ENCODE peak calls at places on chromosomes 5 and 9, in seven cellular contexts. L is lung, Z is A673, D is foreskin fibroblast, E is NB4, K is tibial nerve, G is GM12865. R is an unnamed sample.

GRCh38 chr5:122078116-122078865 is at the start of gene LOX:
- DNase-seq in G (no peak), K (peak), Z (peak), L (peak), D (peak), E (peak), R (peak)

GRCh38 chr9:36738318-36738975 is 165.8 kb downstream of the MELK start:
- DNase-seq in Z (no peak), L (no peak), E (no peak), G (no peak), K (no peak), D (no peak), R (no peak)

GRCh38 chr5:135094339-135095051 is 60.5 kb upstream of the PITX1 start:
- DNase-seq in L (no peak), E (no peak), Z (no peak), G (no peak), D (no peak), K (no peak), R (no peak)

GRCh38 chr9:26112724-26113123 is 434.5 kb upstream of the TUSC1 start:
- DNase-seq in K (no peak), D (peak), Z (no peak), G (no peak), E (no peak), L (no peak), R (no peak)

GRCh38 chr9:75087279-75087823 is 604 bp downstream of the NMRK1 start:
- DNase-seq in E (peak), K (no peak), D (peak), G (peak), L (peak), Z (peak), R (peak)

GRCh38 chr5:30453168-30453567 is 740.3 kb upstream of the CDH6 start:
- DNase-seq in D (no peak), E (no peak), K (no peak), G (no peak), L (no peak), Z (no peak), R (no peak)

GRCh38 chr9:128916204-128916603 is 4.6 kb upstream of the PHYHD1 start:
- DNase-seq in E (no peak), L (no peak), K (no peak), Z (no peak), D (peak), G (no peak), R (no peak)

GRCh38 chr5:108216890-108217289 is 165.0 kb downstream of the FBXL17 start:
- DNase-seq in L (no peak), E (no peak), G (no peak), K (no peak), D (peak), Z (no peak), R (no peak)

GRCh38 chr9:117096138-117096537 is 318.7 kb downstream of the ASTN2 start:
- DNase-seq in K (no peak), Z (no peak), E (no peak), G (no peak), L (no peak), D (no peak), R (no peak)

GRCh38 chr9:133627341-133627740 is 8.8 kb upstream of the DBH start:
- DNase-seq in E (no peak), L (no peak), D (no peak), Z (no peak), K (no peak), G (no peak), R (no peak)

GRCh38 chr9:135992486-135993408 is 31.6 kb upstream of the UBAC1 start:
- DNase-seq in D (peak), L (peak), G (peak), Z (peak), K (peak), E (peak), R (peak)

GRCh38 chr5:71483355-71483754 is 27.9 kb downstream of the BDP1 start:
- DNase-seq in G (no peak), Z (no peak), K (no peak), L (no peak), E (no peak), D (peak), R (no peak)

GRCh38 chr5:148221510-148221909 is 16.8 kb upstream of the MARCOL start:
- DNase-seq in Z (no peak), D (no peak), E (no peak), L (no peak), G (no peak), K (no peak), R (no peak)

GRCh38 chr5:109936996-109937395 is 247.3 kb downstream of the MAN2A1 start:
- DNase-seq in E (no peak), G (peak), Z (no peak), L (no peak), D (no peak), K (no peak), R (no peak)

GRCh38 chr9:116156621-116157314 is 3.2 kb downstream of the PAPPA start:
- DNase-seq in E (no peak), Z (peak), L (peak), K (no peak), D (peak), G (no peak), R (peak)

GRCh38 chr9:82934949-82935348 is 128.0 kb downstream of the RASEF start:
- DNase-seq in D (peak), L (no peak), K (no peak), Z (no peak), E (no peak), G (no peak), R (no peak)

GRCh38 chr5:135139397-135140134 is 105.5 kb upstream of the PITX1 start:
- DNase-seq in K (no peak), E (peak), L (no peak), Z (peak), G (no peak), D (peak), R (peak)

GRCh38 chr5:876398-877365 is 15.9 kb downstream of the BRD9 start:
- DNase-seq in E (no peak), D (no peak), G (no peak), K (no peak), L (no peak), Z (no peak), R (no peak)

GRCh38 chr5:45604092-45604491 is 92.1 kb downstream of the HCN1 start:
- DNase-seq in L (no peak), G (no peak), D (no peak), E (no peak), K (no peak), Z (no peak), R (no peak)

GRCh38 chr5:45609661-45610060 is 86.5 kb downstream of the HCN1 start:
- DNase-seq in L (no peak), D (no peak), K (no peak), Z (no peak), G (no peak), E (no peak), R (no peak)
- TF ChIP-seq CTCF in L (no peak), D (no peak), K (no peak), Z (no peak), G (no peak), E (no peak), R (no peak)

GRCh38 chr5:138829341-138829740 is 45.8 kb downstream of the LRRTM2 start:
- DNase-seq in G (no peak), E (peak), K (no peak), L (no peak), Z (no peak), D (peak), R (no peak)

GRCh38 chr5:138820695-138821094 is 54.4 kb downstream of the LRRTM2 start:
- DNase-seq in G (no peak), E (no peak), Z (no peak), L (no peak), D (no peak), K (no peak), R (no peak)

GRCh38 chr5:138824516-138824915 is 50.6 kb downstream of the LRRTM2 start:
- DNase-seq in K (no peak), G (no peak), E (no peak), Z (no peak), L (no peak), D (peak), R (no peak)

GRCh38 chr5:138824924-138825863 is 49.9 kb downstream of the LRRTM2 start:
- DNase-seq in Z (peak), G (peak), E (peak), K (no peak), D (no peak), L (no peak), R (no peak)
- TF ChIP-seq CTCF in Z (peak), G (peak), E (peak), K (peak), D (peak), L (peak), R (peak)

GRCh38 chr5:10233011-10233410 is 16.7 kb downstream of the ATPSCKMT start:
- DNase-seq in E (no peak), Z (no peak), L (no peak), D (no peak), K (no peak), G (no peak), R (no peak)

GRCh38 chr5:10232386-10232785 is 17.3 kb downstream of the ATPSCKMT start:
- DNase-seq in G (no peak), D (no peak), L (no peak), E (no peak), Z (no peak), K (no peak), R (no peak)

GRCh38 chr5:10228288-10228687 is 21.4 kb downstream of the ATPSCKMT start:
- DNase-seq in L (no peak), Z (no peak), K (no peak), G (no peak), E (no peak), D (no peak), R (no peak)

GRCh38 chr5:10227396-10227795 is 22.3 kb downstream of the ATPSCKMT start:
- DNase-seq in K (no peak), L (no peak), Z (no peak), G (no peak), E (peak), D (peak), R (no peak)

GRCh38 chr5:10229306-10230048 is 20.2 kb downstream of the ATPSCKMT start:
- DNase-seq in D (peak), Z (no peak), L (no peak), K (no peak), G (no peak), E (no peak), R (no peak)
- TF ChIP-seq CTCF in D (peak), Z (peak), L (no peak), K (no peak), G (no peak), E (peak), R (no peak)

DNA sequence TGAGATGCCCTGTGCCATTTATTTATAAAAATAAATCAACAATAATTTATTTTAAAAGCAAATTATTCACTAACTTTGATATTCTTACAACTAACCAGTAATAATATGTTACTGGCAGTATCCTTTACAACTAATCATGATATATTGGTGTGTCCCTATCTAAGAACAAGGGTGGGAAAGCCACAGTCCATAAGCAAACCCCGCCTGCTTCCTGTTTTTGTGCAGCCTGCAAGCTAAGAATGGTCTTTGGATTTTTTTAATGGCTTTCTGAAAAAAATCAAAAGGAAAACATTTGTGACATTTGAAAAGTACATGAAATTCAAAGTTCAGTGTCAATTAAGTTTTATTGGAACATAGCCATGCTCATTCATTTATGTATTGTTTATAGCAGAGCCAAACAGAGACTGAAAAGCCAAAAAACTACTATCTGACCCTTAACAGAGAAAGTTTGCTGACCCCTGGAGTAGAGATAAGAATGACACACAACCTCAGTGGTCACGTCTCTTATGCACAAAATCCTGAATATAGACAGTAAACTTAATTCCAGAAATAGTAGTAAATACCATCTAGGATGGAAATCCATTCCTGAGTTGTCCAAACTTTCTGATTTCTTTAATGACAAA is 12.8 kb upstream of the TMEM245 start:
- DNase-seq in E (peak), Z (no peak), G (no peak), D (no peak), K (no peak), L (no peak), R (no peak)
- TF ChIP-seq CTCF in E (peak), Z (no peak), G (no peak), D (no peak), K (no peak), L (no peak), R (no peak)

R was measured in colonic mucosa.